ENCODE peak calls at places on chromosomes 4 and X, in seven cellular contexts. P, T, O, V, H, X and J are unnamed samples. For H3K27me3, the result is how much of the 10 kb centered on the place peaks cover.

GRCh38 chrX:16638533-16638932 is 11.4 kb upstream of the S100G start:
- DNase-seq in P (peak), T (no peak), O (no peak), V (no peak), H (no peak), X (no peak), J (no peak)

GRCh38 chrX:10033360-10034007 is 66.3 kb downstream of the CLDN34 start:
- DNase-seq in P (no peak), T (no peak), O (no peak), V (no peak), H (no peak), X (no peak), J (no peak)

GRCh38 chr4:10008208-10009005 is 12.9 kb downstream of the SLC2A9 start:
- DNase-seq in P (peak), T (no peak), O (no peak), V (no peak), H (peak), X (no peak), J (no peak)

GRCh38 chr4:129232627-129233337 is 136.8 kb downstream of the C4orf33 start:
- DNase-seq in P (no peak), T (no peak), O (no peak), V (no peak), H (no peak), X (no peak), J (no peak)

GRCh38 chr4:85420831-85421230 is 54.1 kb upstream of the ARHGAP24 start:
- DNase-seq in P (no peak), T (no peak), O (no peak), V (no peak), H (no peak), X (no peak), J (no peak)

GRCh38 chr4:128484896-128485295 is 197.3 kb upstream of the PGRMC2 start:
- DNase-seq in P (no peak), T (no peak), O (no peak), V (no peak), H (peak), X (no peak), J (no peak)

GRCh38 chr4:78155616-78156105 is 98.5 kb downstream of the FRAS1 start:
- DNase-seq in P (peak), T (no peak), O (no peak), V (no peak), H (peak), X (no peak), J (no peak)

GRCh38 chr4:73978886-73979285 is 2.9 kb downstream of the PF4 start:
- DNase-seq in P (peak), T (no peak), O (no peak), V (no peak), H (peak), X (no peak), J (no peak)

GRCh38 chr4:172826866-172827265 is 341.7 kb upstream of the GALNT7 start:
- DNase-seq in P (peak), T (no peak), O (no peak), V (no peak), H (no peak), X (no peak), J (no peak)

GRCh38 chr4:165096776-165097175 is 15.9 kb downstream of the TMEM192 start:
- DNase-seq in P (peak), T (no peak), O (no peak), V (no peak), H (peak), X (no peak), J (no peak)

GRCh38 chrX:97538745-97539144 is 655.0 kb downstream of the RPA4 start:
- DNase-seq in P (no peak), T (no peak), O (no peak), V (no peak), H (no peak), X (no peak), J (no peak)

GRCh38 chr4:53916431-53916889 is 147.9 kb downstream of the CHIC2 start:
- DNase-seq in P (peak), T (no peak), O (no peak), V (no peak), H (no peak), X (no peak), J (no peak)

GRCh38 chr4:175998782-175999181 is 66.9 kb upstream of the WDR17 start:
- DNase-seq in P (peak), T (no peak), O (no peak), V (no peak), H (peak), X (no peak), J (no peak)

GRCh38 chrX:39577976-39578962 is 519.5 kb downstream of the BCOR start:
- DNase-seq in P (peak), T (no peak), O (peak), V (no peak), H (peak), X (no peak), J (peak)

GRCh38 chr4:80312124-80312523 is 23.4 kb upstream of the CFAP299 start:
- DNase-seq in P (no peak), T (no peak), O (no peak), V (no peak), H (no peak), X (no peak), J (no peak)

DNA sequence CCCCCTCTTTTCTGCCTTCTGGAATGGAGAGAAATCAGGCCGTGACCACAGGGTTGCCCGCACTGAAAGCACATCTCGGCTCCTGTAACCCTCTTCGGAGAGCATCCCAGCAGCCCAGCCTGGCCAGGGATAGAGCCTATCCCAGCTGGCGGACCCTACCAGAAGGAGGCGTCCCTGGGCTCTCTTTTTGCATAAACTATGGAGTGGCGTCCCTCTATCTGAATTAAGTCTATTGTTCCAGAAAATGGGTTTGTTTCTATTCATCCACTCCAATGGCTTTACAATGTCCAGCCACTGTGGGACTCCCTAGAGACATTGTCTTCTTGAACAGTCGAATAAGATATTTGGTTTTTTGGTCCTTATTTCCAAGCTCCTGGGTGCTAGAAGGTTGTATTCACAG is 689 bp upstream of the NHSL2 start:
- DNase-seq in P (no peak), T (no peak), O (no peak), V (no peak), H (no peak), X (no peak), J (no peak)
- H3K27me3 ChIP-seq in P (under half), T (under half), O (under half), V (under half), H (under half), X (under half), J (under half)

DNA sequence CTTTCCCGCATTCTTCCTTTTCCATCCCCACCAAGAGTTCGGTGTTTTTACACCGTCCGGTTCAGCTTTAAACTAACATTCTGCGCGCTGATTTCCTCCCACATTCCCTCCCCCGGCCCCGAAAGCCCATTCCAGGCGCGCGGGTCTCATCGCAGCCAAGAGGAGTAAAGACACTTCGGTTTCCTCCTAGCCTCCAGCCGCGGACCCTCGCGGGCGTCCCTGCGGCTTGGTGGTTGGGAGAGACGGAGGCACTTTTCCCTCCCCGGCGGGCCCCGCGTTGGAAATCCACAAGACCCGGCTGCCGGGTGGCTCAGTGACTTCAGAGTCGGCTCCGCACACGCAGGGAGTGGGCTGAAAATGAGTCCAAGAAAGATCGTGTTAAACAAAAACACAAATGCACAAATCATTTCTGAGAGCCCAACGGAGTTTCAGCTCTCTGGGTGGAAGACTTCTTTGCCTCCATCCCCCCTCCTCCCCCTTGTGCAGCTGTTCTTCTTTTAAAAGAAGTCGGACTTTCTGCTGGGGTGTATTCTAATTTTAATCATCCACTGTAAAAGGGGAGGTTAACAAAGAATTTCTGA is 2.0 kb upstream of the ARX start:
- DNase-seq in P (no peak), T (no peak), O (no peak), V (no peak), H (no peak), X (no peak), J (no peak)
- H3K4me3 ChIP-seq in P (no peak), T (no peak), O (no peak), V (no peak), H (no peak), X (no peak), J (no peak)

DNA sequence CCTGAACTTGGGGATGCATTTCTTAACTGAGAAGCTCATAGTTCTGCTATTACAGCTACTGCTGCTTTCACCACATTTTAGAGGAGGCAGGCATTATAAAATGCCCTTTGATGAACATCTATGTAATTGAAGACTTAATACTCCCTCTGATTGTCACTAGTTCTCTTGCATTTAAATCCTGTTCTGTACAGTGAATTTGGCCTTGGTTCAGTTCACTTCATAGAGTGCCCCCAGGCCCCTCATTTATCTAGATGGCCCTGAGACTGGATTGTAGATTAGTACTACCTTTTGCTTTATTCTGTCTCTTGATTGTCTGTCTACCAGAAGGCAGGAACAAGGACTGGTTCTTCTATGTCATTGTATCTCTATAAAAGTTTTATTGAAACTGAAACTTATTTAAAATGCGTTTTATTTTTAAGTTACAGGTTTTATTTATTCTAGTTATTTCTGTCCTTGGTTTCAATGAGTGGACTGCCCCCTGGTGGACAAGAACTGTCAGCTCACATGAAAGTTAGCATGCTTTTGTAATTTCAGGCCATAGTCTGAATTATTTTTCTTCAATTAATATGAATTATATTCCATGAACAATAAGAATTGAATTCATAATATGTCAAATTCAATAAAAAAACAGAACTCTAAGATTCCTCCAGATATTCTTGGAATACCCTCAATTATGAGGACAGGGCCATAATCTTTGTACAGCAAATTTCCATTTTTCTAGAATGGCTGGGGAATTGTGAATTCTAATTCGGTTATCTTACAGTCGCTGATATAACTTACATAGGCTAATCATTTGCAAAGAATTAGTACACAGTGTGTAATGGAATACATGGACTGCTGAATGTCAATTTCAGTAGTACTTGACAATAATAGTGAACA is 47.2 kb upstream of the TMEM33 start:
- DNase-seq in P (peak), T (no peak), O (no peak), V (no peak), H (peak), X (no peak), J (peak)
- H3K27me3 ChIP-seq in P (under half), T (under half), O (half or more), V (under half), H (under half), X (under half), J (under half)

GRCh38 chr4:1002631-1003251 is 8.7 kb upstream of the FGFRL1 start:
- DNase-seq in P (no peak), T (no peak), O (no peak), V (no peak), H (no peak), X (no peak), J (no peak)
- H3K4me3 ChIP-seq in P (no peak), T (no peak), O (peak), V (peak), H (no peak), X (peak), J (peak)

GRCh38 chrX:153184787-153185186 is 5.7 kb downstream of the MAGEA1 start:
- DNase-seq in P (no peak), T (no peak), O (no peak), V (no peak), H (no peak), X (no peak), J (no peak)

GRCh38 chrX:153190384-153190783 is 11.3 kb downstream of the MAGEA1 start:
- DNase-seq in P (no peak), T (no peak), O (no peak), V (no peak), H (no peak), X (no peak), J (no peak)
- H3K27me3 ChIP-seq in P (under half), T (under half), O (under half), V (under half), H (under half), X (under half), J (under half)

DNA sequence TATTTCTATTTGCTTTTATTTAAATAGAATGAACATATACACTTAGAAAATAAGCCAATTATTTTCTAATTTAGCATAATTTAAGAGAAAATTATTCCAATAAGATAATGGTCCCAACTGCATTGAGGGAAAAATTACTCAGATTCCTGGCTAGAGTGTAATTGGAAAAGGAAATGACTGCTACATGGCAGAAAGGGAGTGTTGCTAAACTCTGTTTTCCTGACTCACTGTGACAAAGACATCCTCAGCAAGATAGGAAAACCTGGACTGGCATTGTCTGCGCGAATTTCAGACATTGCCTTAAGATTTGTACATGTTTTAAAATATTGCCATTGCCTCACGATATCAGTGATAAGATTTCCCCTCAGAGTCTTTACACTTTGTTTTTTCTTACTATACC is 8.2 kb downstream of the TNIP3 start:
- DNase-seq in P (peak), T (no peak), O (no peak), V (no peak), H (peak), X (no peak), J (no peak)
- H3K4me3 ChIP-seq in P (peak), T (no peak), O (peak), V (no peak), H (peak), X (peak), J (no peak)

GRCh38 chr4:121072080-121072835 is at the start of gene NDNF:
- DNase-seq in P (peak), T (peak), O (peak), V (no peak), H (peak), X (peak), J (no peak)

GRCh38 chr4:121070696-121071639 is 1.4 kb downstream of the NDNF start:
- DNase-seq in P (no peak), T (peak), O (peak), V (peak), H (peak), X (peak), J (no peak)

GRCh38 chr4:121070274-121070673 is 2.1 kb downstream of the NDNF start:
- DNase-seq in P (no peak), T (peak), O (no peak), V (no peak), H (no peak), X (no peak), J (no peak)

GRCh38 chr4:121072836-121073362 is 564 bp upstream of the NDNF start:
- DNase-seq in P (no peak), T (peak), O (peak), V (no peak), H (no peak), X (no peak), J (no peak)

DNA sequence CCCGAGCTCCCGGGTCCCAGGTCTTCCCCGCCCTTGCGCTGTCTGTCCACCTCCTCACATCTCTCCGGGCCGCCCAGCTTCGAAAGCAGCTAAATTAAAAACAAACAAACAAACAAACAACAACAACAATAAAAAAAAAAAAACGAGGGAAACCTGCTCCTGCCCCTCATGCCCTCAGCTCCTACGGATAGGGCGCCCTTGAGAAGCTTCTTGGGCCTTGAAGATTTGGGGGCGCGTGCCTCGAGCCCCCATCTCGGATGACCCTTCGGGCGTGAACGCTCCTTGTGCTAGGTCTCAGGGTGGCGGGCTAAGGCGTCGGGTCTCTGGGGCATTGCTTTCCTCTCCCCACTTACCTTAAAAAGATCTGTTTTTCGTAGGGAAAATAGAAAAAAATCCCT is 696 bp downstream of the NDNF start:
- DNase-seq in P (no peak), T (no peak), O (no peak), V (no peak), H (no peak), X (no peak), J (no peak)
- H3K27me3 ChIP-seq in P (under half), T (under half), O (under half), V (under half), H (under half), X (under half), J (half or more)

DNA sequence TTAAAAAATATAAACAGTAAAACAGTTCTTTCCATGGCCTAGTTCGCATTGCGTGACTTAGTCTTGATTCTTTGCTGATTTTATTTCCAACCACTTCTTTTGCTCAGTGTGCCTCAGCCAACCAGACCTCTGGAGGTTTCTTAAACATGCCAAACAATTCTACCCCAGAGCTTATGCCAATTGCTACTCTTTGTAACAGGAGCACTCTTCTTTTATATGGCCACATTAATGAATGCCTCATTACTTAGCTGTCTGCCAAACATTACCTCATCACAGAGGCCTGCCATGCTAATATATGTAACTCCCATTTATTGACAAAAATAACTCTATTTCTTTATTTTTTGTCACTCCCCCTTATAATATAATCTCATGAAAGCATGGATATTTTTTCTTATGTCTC is 202.3 kb downstream of the NDST4 start:
- DNase-seq in P (peak), T (no peak), O (no peak), V (no peak), H (no peak), X (no peak), J (no peak)
- H3K4me3 ChIP-seq in P (no peak), T (no peak), O (no peak), V (no peak), H (no peak), X (no peak), J (no peak)

GRCh38 chrX:119069762-119070161 is 3.0 kb upstream of the CT47C1 start:
- DNase-seq in P (no peak), T (no peak), O (no peak), V (no peak), H (no peak), X (no peak), J (no peak)
- H3K27me3 ChIP-seq in P (under half), T (under half), O (under half), V (under half), H (under half), X (under half), J (under half)